ENCODE peak calls at places on chromosomes 11 and 22, in six cellular contexts. M, Z, S, J, I and L are unnamed samples.

GRCh38 chr11:130435671-130436070 is 7.3 kb upstream of the ADAMTS8 start:
- DNase-seq in M (no peak), Z (no peak), S (peak), J (peak), I (no peak), L (no peak)

GRCh38 chr11:11895672-11896071 is 53.9 kb downstream of the USP47 start:
- DNase-seq in M (no peak), Z (no peak), S (peak), J (peak), I (no peak), L (no peak)

GRCh38 chr11:82398300-82398815 is 335.3 kb downstream of the FAM181B start:
- DNase-seq in M (no peak), Z (no peak), S (peak), J (no peak), I (no peak), L (no peak)

GRCh38 chr22:40324468-40325305 is 21.6 kb upstream of the ADSL start:
- DNase-seq in M (no peak), Z (peak), S (no peak), J (no peak), I (peak), L (peak)

GRCh38 chr11:27857588-27857987 is 157.3 kb upstream of the BDNF start:
- DNase-seq in M (no peak), Z (no peak), S (no peak), J (no peak), I (no peak), L (no peak)

GRCh38 chr11:46119352-46120216 is 1.7 kb downstream of the PHF21A start:
- DNase-seq in M (peak), Z (peak), S (peak), J (peak), I (peak), L (peak)

GRCh38 chr22:33917744-33918406 is 2.4 kb downstream of the LARGE1 start:
- DNase-seq in M (no peak), Z (no peak), S (peak), J (peak), I (no peak), L (no peak)

GRCh38 chr11:47324520-47324919 is 28.0 kb downstream of the MYBPC3 start:
- DNase-seq in M (peak), Z (no peak), S (no peak), J (no peak), I (peak), L (no peak)

GRCh38 chr11:94948070-94948617 is 25.2 kb downstream of the CWC15 start:
- DNase-seq in M (no peak), Z (no peak), S (peak), J (peak), I (no peak), L (no peak)

GRCh38 chr11:70025308-70025707 is 52.8 kb upstream of the ANO1 start:
- DNase-seq in M (no peak), Z (no peak), S (no peak), J (no peak), I (no peak), L (no peak)

GRCh38 chr11:69007978-69008381 is 5.1 kb downstream of the MRGPRF start:
- DNase-seq in M (peak), Z (no peak), S (peak), J (peak), I (no peak), L (no peak)

GRCh38 chr11:45671246-45672171 is 6.1 kb upstream of the CHST1 start:
- DNase-seq in M (no peak), Z (no peak), S (no peak), J (no peak), I (no peak), L (no peak)

GRCh38 chr11:71171024-71171423 is 81.4 kb downstream of the SHANK2 start:
- DNase-seq in M (peak), Z (no peak), S (no peak), J (no peak), I (peak), L (no peak)

GRCh38 chr11:606245-606644 is 9.5 kb downstream of the IRF7 start:
- DNase-seq in M (no peak), Z (no peak), S (peak), J (peak), I (no peak), L (no peak)

GRCh38 chr22:39496131-39496838 is 5.8 kb upstream of the MIEF1 start:
- DNase-seq in M (peak), Z (peak), S (peak), J (peak), I (peak), L (peak)

GRCh38 chr22:35324067-35324466 is 24.4 kb downstream of the TOM1 start:
- DNase-seq in M (no peak), Z (no peak), S (no peak), J (no peak), I (no peak), L (no peak)

GRCh38 chr22:35380537-35381423 is at the start of gene HMOX1:
- DNase-seq in M (peak), Z (no peak), S (peak), J (peak), I (peak), L (no peak)

GRCh38 chr11:2574553-2575535 is 125.0 kb downstream of the KCNQ1OT1 start:
- DNase-seq in M (peak), Z (no peak), S (no peak), J (no peak), I (peak), L (no peak)

GRCh38 chr11:67006029-67006884 is 16.7 kb upstream of the SYT12 start:
- DNase-seq in M (no peak), Z (no peak), S (peak), J (peak), I (no peak), L (no peak)

GRCh38 chr11:120061761-120062560 is 76.0 kb downstream of the TRIM29 start:
- DNase-seq in M (no peak), Z (no peak), S (no peak), J (peak), I (no peak), L (no peak)

GRCh38 chr11:67349036-67349435 is 4.3 kb downstream of the POLD4 start:
- DNase-seq in M (no peak), Z (no peak), S (no peak), J (no peak), I (no peak), L (no peak)

GRCh38 chr11:9815486-9816136 is 151.7 kb downstream of the SWAP70 start:
- DNase-seq in M (no peak), Z (no peak), S (peak), J (peak), I (no peak), L (no peak)

GRCh38 chr11:47185305-47186075 is 744 bp downstream of the PACSIN3 start:
- DNase-seq in M (peak), Z (no peak), S (no peak), J (no peak), I (no peak), L (no peak)

GRCh38 chr11:70908223-70908622 is 344.2 kb downstream of the SHANK2 start:
- DNase-seq in M (peak), Z (no peak), S (no peak), J (no peak), I (peak), L (no peak)

GRCh38 chr22:38924197-38924952 is 33.0 kb upstream of the APOBEC3A start:
- DNase-seq in M (peak), Z (no peak), S (peak), J (peak), I (no peak), L (no peak)

GRCh38 chr11:1852885-1853284 is at the start of gene LSP1:
- DNase-seq in M (no peak), Z (peak), S (no peak), J (no peak), I (peak), L (peak)

GRCh38 chr11:9380773-9381172 is 3.7 kb upstream of the IPO7 start:
- DNase-seq in M (no peak), Z (no peak), S (no peak), J (no peak), I (no peak), L (no peak)

GRCh38 chr11:72702096-72702495 is 27.9 kb upstream of the PDE2A start:
- DNase-seq in M (no peak), Z (no peak), S (no peak), J (no peak), I (no peak), L (no peak)

GRCh38 chr11:98711011-98711410 is 309.7 kb upstream of the CNTN5 start:
- DNase-seq in M (no peak), Z (no peak), S (no peak), J (no peak), I (no peak), L (no peak)

GRCh38 chr11:18204771-18205170 is 31.8 kb downstream of the SAA4 start:
- DNase-seq in M (no peak), Z (no peak), S (no peak), J (no peak), I (no peak), L (no peak)

GRCh38 chr11:3166268-3167142 is 1.4 kb upstream of the OSBPL5 start:
- DNase-seq in M (peak), Z (no peak), S (no peak), J (no peak), I (no peak), L (no peak)

GRCh38 chr11:16759857-16760256 is 21.4 kb downstream of the C11orf58 start:
- DNase-seq in M (no peak), Z (no peak), S (no peak), J (no peak), I (no peak), L (no peak)

GRCh38 chr11:119641991-119642745 is 86.8 kb downstream of the NECTIN1 start:
- DNase-seq in M (no peak), Z (no peak), S (peak), J (no peak), I (no peak), L (no peak)

GRCh38 chr11:104095791-104096190 is 59.4 kb downstream of the DDI1 start:
- DNase-seq in M (no peak), Z (no peak), S (peak), J (peak), I (no peak), L (no peak)